ENCODE peak calls at places on chromosomes 2 and 18, in ten cellular contexts. One of them, this sample, is unnamed.

GRCh38 chr18:79442508-79443221 is 46.9 kb downstream of the NFATC1 start:
- DNase-seq in activated T-cell treated with anti-CD3 and anti-CD28 coated beads, Interleukin-2, amount 50 U/mL, for 72 hours: no peak
- DNase-seq in glomerular endothelial cell: no peak
- DNase-seq in fibroblast of lung: no peak
- DNase-seq in stimulated activated CD8-positive, alpha-beta memory T cell treated with anti-CD3 and anti-CD28 coated beads, Interleukin-2, amount 100 ng/mL, for 48 hours: no peak
- DNase-seq in NCI-H748 treated with DMSO at 0.1 percent for 48 hours: no peak
- DNase-seq in HTR-8/SVneo: no peak
- DNase-seq in GF-D8: peak; percentile 71
- DNase-seq in stimulated activated CD4-positive, alpha-beta T cell treated with anti-CD3 and anti-CD28 coated beads, Interleukin-12 subunit alpha, Interleukin-12 subunit beta, amount 100 ng/mL, for 4 hours: no peak
- DNase-seq in NCI-H510A treated with DMSO at 0.1 percent for 48 hours: no peak
- DNase-seq in this sample: no peak

GRCh38 chr2:37585982-37586621 is 85.3 kb downstream of the CDC42EP3 start:
- DNase-seq in activated T-cell treated with anti-CD3 and anti-CD28 coated beads, Interleukin-2, amount 50 U/mL, for 72 hours: peak; percentile 74
- DNase-seq in glomerular endothelial cell: no peak
- DNase-seq in fibroblast of lung: peak; percentile 86
- DNase-seq in stimulated activated CD8-positive, alpha-beta memory T cell treated with anti-CD3 and anti-CD28 coated beads, Interleukin-2, amount 100 ng/mL, for 48 hours: peak; percentile 35
- DNase-seq in NCI-H748 treated with DMSO at 0.1 percent for 48 hours: no peak
- DNase-seq in HTR-8/SVneo: peak; percentile 51
- DNase-seq in GF-D8: no peak
- DNase-seq in stimulated activated CD4-positive, alpha-beta T cell treated with anti-CD3 and anti-CD28 coated beads, Interleukin-12 subunit alpha, Interleukin-12 subunit beta, amount 100 ng/mL, for 4 hours: peak; percentile 55
- DNase-seq in NCI-H510A treated with DMSO at 0.1 percent for 48 hours: no peak
- DNase-seq in this sample: no peak

GRCh38 chr2:232420463-232421188 is 14.0 kb downstream of the ALPG start:
- DNase-seq in activated T-cell treated with anti-CD3 and anti-CD28 coated beads, Interleukin-2, amount 50 U/mL, for 72 hours: peak; percentile 50
- DNase-seq in glomerular endothelial cell: no peak
- DNase-seq in fibroblast of lung: no peak
- DNase-seq in stimulated activated CD8-positive, alpha-beta memory T cell treated with anti-CD3 and anti-CD28 coated beads, Interleukin-2, amount 100 ng/mL, for 48 hours: peak; percentile 25
- DNase-seq in NCI-H748 treated with DMSO at 0.1 percent for 48 hours: peak; percentile 56
- DNase-seq in HTR-8/SVneo: no peak
- DNase-seq in GF-D8: no peak
- DNase-seq in stimulated activated CD4-positive, alpha-beta T cell treated with anti-CD3 and anti-CD28 coated beads, Interleukin-12 subunit alpha, Interleukin-12 subunit beta, amount 100 ng/mL, for 4 hours: peak; percentile 24
- DNase-seq in NCI-H510A treated with DMSO at 0.1 percent for 48 hours: peak; percentile 88
- DNase-seq in this sample: no peak

GRCh38 chr2:141767051-141767450 is 363.8 kb downstream of the LRP1B start:
- DNase-seq in activated T-cell treated with anti-CD3 and anti-CD28 coated beads, Interleukin-2, amount 50 U/mL, for 72 hours: no peak
- DNase-seq in glomerular endothelial cell: no peak
- DNase-seq in fibroblast of lung: peak; percentile 35
- DNase-seq in stimulated activated CD8-positive, alpha-beta memory T cell treated with anti-CD3 and anti-CD28 coated beads, Interleukin-2, amount 100 ng/mL, for 48 hours: no peak
- DNase-seq in NCI-H748 treated with DMSO at 0.1 percent for 48 hours: no peak
- DNase-seq in HTR-8/SVneo: peak; percentile 33
- DNase-seq in GF-D8: no peak
- DNase-seq in stimulated activated CD4-positive, alpha-beta T cell treated with anti-CD3 and anti-CD28 coated beads, Interleukin-12 subunit alpha, Interleukin-12 subunit beta, amount 100 ng/mL, for 4 hours: no peak
- DNase-seq in NCI-H510A treated with DMSO at 0.1 percent for 48 hours: no peak
- DNase-seq in this sample: no peak

GRCh38 chr2:147482111-147482510 is 362.7 kb upstream of the ACVR2A start:
- DNase-seq in activated T-cell treated with anti-CD3 and anti-CD28 coated beads, Interleukin-2, amount 50 U/mL, for 72 hours: no peak
- DNase-seq in glomerular endothelial cell: no peak
- DNase-seq in fibroblast of lung: no peak
- DNase-seq in stimulated activated CD8-positive, alpha-beta memory T cell treated with anti-CD3 and anti-CD28 coated beads, Interleukin-2, amount 100 ng/mL, for 48 hours: no peak
- DNase-seq in NCI-H748 treated with DMSO at 0.1 percent for 48 hours: no peak
- DNase-seq in HTR-8/SVneo: no peak
- DNase-seq in GF-D8: no peak
- DNase-seq in stimulated activated CD4-positive, alpha-beta T cell treated with anti-CD3 and anti-CD28 coated beads, Interleukin-12 subunit alpha, Interleukin-12 subunit beta, amount 100 ng/mL, for 4 hours: no peak
- DNase-seq in NCI-H510A treated with DMSO at 0.1 percent for 48 hours: no peak
- DNase-seq in this sample: no peak

GRCh38 chr2:134522856-134523460 is 195.8 kb downstream of the TMEM163 start:
- DNase-seq in activated T-cell treated with anti-CD3 and anti-CD28 coated beads, Interleukin-2, amount 50 U/mL, for 72 hours: no peak
- DNase-seq in glomerular endothelial cell: no peak
- DNase-seq in fibroblast of lung: no peak
- DNase-seq in stimulated activated CD8-positive, alpha-beta memory T cell treated with anti-CD3 and anti-CD28 coated beads, Interleukin-2, amount 100 ng/mL, for 48 hours: no peak
- DNase-seq in NCI-H748 treated with DMSO at 0.1 percent for 48 hours: peak; percentile 94
- DNase-seq in HTR-8/SVneo: no peak
- DNase-seq in GF-D8: no peak
- DNase-seq in stimulated activated CD4-positive, alpha-beta T cell treated with anti-CD3 and anti-CD28 coated beads, Interleukin-12 subunit alpha, Interleukin-12 subunit beta, amount 100 ng/mL, for 4 hours: no peak
- DNase-seq in NCI-H510A treated with DMSO at 0.1 percent for 48 hours: no peak
- DNase-seq in this sample: no peak

GRCh38 chr2:175880-176800 is 87.7 kb downstream of the SH3YL1 start:
- DNase-seq in activated T-cell treated with anti-CD3 and anti-CD28 coated beads, Interleukin-2, amount 50 U/mL, for 72 hours: peak; percentile 44
- DNase-seq in glomerular endothelial cell: no peak
- DNase-seq in fibroblast of lung: peak; percentile 51
- DNase-seq in stimulated activated CD8-positive, alpha-beta memory T cell treated with anti-CD3 and anti-CD28 coated beads, Interleukin-2, amount 100 ng/mL, for 48 hours: no peak
- DNase-seq in NCI-H748 treated with DMSO at 0.1 percent for 48 hours: no peak
- DNase-seq in HTR-8/SVneo: no peak
- DNase-seq in GF-D8: no peak
- DNase-seq in stimulated activated CD4-positive, alpha-beta T cell treated with anti-CD3 and anti-CD28 coated beads, Interleukin-12 subunit alpha, Interleukin-12 subunit beta, amount 100 ng/mL, for 4 hours: no peak
- DNase-seq in NCI-H510A treated with DMSO at 0.1 percent for 48 hours: no peak
- DNase-seq in this sample: no peak

GRCh38 chr18:35590935-35591334 is 9.4 kb downstream of the GALNT1 start:
- DNase-seq in activated T-cell treated with anti-CD3 and anti-CD28 coated beads, Interleukin-2, amount 50 U/mL, for 72 hours: no peak
- DNase-seq in glomerular endothelial cell: no peak
- DNase-seq in fibroblast of lung: no peak
- DNase-seq in stimulated activated CD8-positive, alpha-beta memory T cell treated with anti-CD3 and anti-CD28 coated beads, Interleukin-2, amount 100 ng/mL, for 48 hours: no peak
- DNase-seq in NCI-H748 treated with DMSO at 0.1 percent for 48 hours: no peak
- DNase-seq in HTR-8/SVneo: no peak
- DNase-seq in GF-D8: no peak
- DNase-seq in stimulated activated CD4-positive, alpha-beta T cell treated with anti-CD3 and anti-CD28 coated beads, Interleukin-12 subunit alpha, Interleukin-12 subunit beta, amount 100 ng/mL, for 4 hours: no peak
- DNase-seq in NCI-H510A treated with DMSO at 0.1 percent for 48 hours: no peak
- DNase-seq in this sample: no peak

GRCh38 chr2:151258121-151258520 is 3.5 kb downstream of the RBM43 start:
- DNase-seq in activated T-cell treated with anti-CD3 and anti-CD28 coated beads, Interleukin-2, amount 50 U/mL, for 72 hours: no peak
- DNase-seq in glomerular endothelial cell: no peak
- DNase-seq in fibroblast of lung: peak; percentile 85
- DNase-seq in stimulated activated CD8-positive, alpha-beta memory T cell treated with anti-CD3 and anti-CD28 coated beads, Interleukin-2, amount 100 ng/mL, for 48 hours: no peak
- DNase-seq in NCI-H748 treated with DMSO at 0.1 percent for 48 hours: no peak
- DNase-seq in HTR-8/SVneo: peak; percentile 41
- DNase-seq in GF-D8: no peak
- DNase-seq in stimulated activated CD4-positive, alpha-beta T cell treated with anti-CD3 and anti-CD28 coated beads, Interleukin-12 subunit alpha, Interleukin-12 subunit beta, amount 100 ng/mL, for 4 hours: no peak
- DNase-seq in NCI-H510A treated with DMSO at 0.1 percent for 48 hours: no peak
- DNase-seq in this sample: no peak

GRCh38 chr2:197273485-197273884 is 37.1 kb downstream of the ANKRD44 start:
- DNase-seq in activated T-cell treated with anti-CD3 and anti-CD28 coated beads, Interleukin-2, amount 50 U/mL, for 72 hours: no peak
- DNase-seq in glomerular endothelial cell: no peak
- DNase-seq in fibroblast of lung: no peak
- DNase-seq in stimulated activated CD8-positive, alpha-beta memory T cell treated with anti-CD3 and anti-CD28 coated beads, Interleukin-2, amount 100 ng/mL, for 48 hours: no peak
- DNase-seq in NCI-H748 treated with DMSO at 0.1 percent for 48 hours: no peak
- DNase-seq in HTR-8/SVneo: no peak
- DNase-seq in GF-D8: no peak
- DNase-seq in stimulated activated CD4-positive, alpha-beta T cell treated with anti-CD3 and anti-CD28 coated beads, Interleukin-12 subunit alpha, Interleukin-12 subunit beta, amount 100 ng/mL, for 4 hours: no peak
- DNase-seq in NCI-H510A treated with DMSO at 0.1 percent for 48 hours: peak; percentile 90
- DNase-seq in this sample: no peak

GRCh38 chr2:164657129-164657528 is 35.8 kb upstream of the GRB14 start:
- DNase-seq in activated T-cell treated with anti-CD3 and anti-CD28 coated beads, Interleukin-2, amount 50 U/mL, for 72 hours: no peak
- DNase-seq in glomerular endothelial cell: no peak
- DNase-seq in fibroblast of lung: no peak
- DNase-seq in stimulated activated CD8-positive, alpha-beta memory T cell treated with anti-CD3 and anti-CD28 coated beads, Interleukin-2, amount 100 ng/mL, for 48 hours: no peak
- DNase-seq in NCI-H748 treated with DMSO at 0.1 percent for 48 hours: no peak
- DNase-seq in HTR-8/SVneo: peak; percentile 6
- DNase-seq in GF-D8: no peak
- DNase-seq in stimulated activated CD4-positive, alpha-beta T cell treated with anti-CD3 and anti-CD28 coated beads, Interleukin-12 subunit alpha, Interleukin-12 subunit beta, amount 100 ng/mL, for 4 hours: no peak
- DNase-seq in NCI-H510A treated with DMSO at 0.1 percent for 48 hours: no peak
- DNase-seq in this sample: no peak

GRCh38 chr2:106018141-106018540 is 176.0 kb downstream of the UXS1 start:
- DNase-seq in activated T-cell treated with anti-CD3 and anti-CD28 coated beads, Interleukin-2, amount 50 U/mL, for 72 hours: no peak
- DNase-seq in glomerular endothelial cell: no peak
- DNase-seq in fibroblast of lung: no peak
- DNase-seq in stimulated activated CD8-positive, alpha-beta memory T cell treated with anti-CD3 and anti-CD28 coated beads, Interleukin-2, amount 100 ng/mL, for 48 hours: no peak
- DNase-seq in NCI-H748 treated with DMSO at 0.1 percent for 48 hours: no peak
- DNase-seq in HTR-8/SVneo: no peak
- DNase-seq in GF-D8: no peak
- DNase-seq in stimulated activated CD4-positive, alpha-beta T cell treated with anti-CD3 and anti-CD28 coated beads, Interleukin-12 subunit alpha, Interleukin-12 subunit beta, amount 100 ng/mL, for 4 hours: no peak
- DNase-seq in NCI-H510A treated with DMSO at 0.1 percent for 48 hours: no peak
- DNase-seq in this sample: no peak

GRCh38 chr2:2095360-2096093 is 235.5 kb downstream of the MYT1L start:
- DNase-seq in activated T-cell treated with anti-CD3 and anti-CD28 coated beads, Interleukin-2, amount 50 U/mL, for 72 hours: no peak
- DNase-seq in glomerular endothelial cell: no peak
- DNase-seq in fibroblast of lung: no peak
- DNase-seq in stimulated activated CD8-positive, alpha-beta memory T cell treated with anti-CD3 and anti-CD28 coated beads, Interleukin-2, amount 100 ng/mL, for 48 hours: no peak
- DNase-seq in NCI-H748 treated with DMSO at 0.1 percent for 48 hours: no peak
- DNase-seq in HTR-8/SVneo: no peak
- DNase-seq in GF-D8: no peak
- DNase-seq in stimulated activated CD4-positive, alpha-beta T cell treated with anti-CD3 and anti-CD28 coated beads, Interleukin-12 subunit alpha, Interleukin-12 subunit beta, amount 100 ng/mL, for 4 hours: no peak
- DNase-seq in NCI-H510A treated with DMSO at 0.1 percent for 48 hours: no peak
- DNase-seq in this sample: no peak

GRCh38 chr2:152098798-152099654 is at the start of gene CACNB4:
- DNase-seq in activated T-cell treated with anti-CD3 and anti-CD28 coated beads, Interleukin-2, amount 50 U/mL, for 72 hours: peak; percentile 15
- DNase-seq in glomerular endothelial cell: no peak
- DNase-seq in fibroblast of lung: peak; percentile 17
- DNase-seq in stimulated activated CD8-positive, alpha-beta memory T cell treated with anti-CD3 and anti-CD28 coated beads, Interleukin-2, amount 100 ng/mL, for 48 hours: no peak
- DNase-seq in NCI-H748 treated with DMSO at 0.1 percent for 48 hours: peak; percentile 12
- DNase-seq in HTR-8/SVneo: peak; percentile 12
- DNase-seq in GF-D8: peak; percentile 30
- DNase-seq in stimulated activated CD4-positive, alpha-beta T cell treated with anti-CD3 and anti-CD28 coated beads, Interleukin-12 subunit alpha, Interleukin-12 subunit beta, amount 100 ng/mL, for 4 hours: no peak
- DNase-seq in NCI-H510A treated with DMSO at 0.1 percent for 48 hours: no peak
- DNase-seq in this sample: no peak

GRCh38 chr18:58572680-58573079 is 56.2 kb downstream of the ALPK2 start:
- DNase-seq in activated T-cell treated with anti-CD3 and anti-CD28 coated beads, Interleukin-2, amount 50 U/mL, for 72 hours: no peak
- DNase-seq in glomerular endothelial cell: no peak
- DNase-seq in fibroblast of lung: no peak
- DNase-seq in stimulated activated CD8-positive, alpha-beta memory T cell treated with anti-CD3 and anti-CD28 coated beads, Interleukin-2, amount 100 ng/mL, for 48 hours: no peak
- DNase-seq in NCI-H748 treated with DMSO at 0.1 percent for 48 hours: no peak
- DNase-seq in HTR-8/SVneo: no peak
- DNase-seq in GF-D8: no peak
- DNase-seq in stimulated activated CD4-positive, alpha-beta T cell treated with anti-CD3 and anti-CD28 coated beads, Interleukin-12 subunit alpha, Interleukin-12 subunit beta, amount 100 ng/mL, for 4 hours: no peak
- DNase-seq in NCI-H510A treated with DMSO at 0.1 percent for 48 hours: no peak
- DNase-seq in this sample: no peak

GRCh38 chr18:35143615-35144596 is 96.9 kb upstream of the ZNF397 start:
- DNase-seq in activated T-cell treated with anti-CD3 and anti-CD28 coated beads, Interleukin-2, amount 50 U/mL, for 72 hours: peak; percentile 35
- DNase-seq in glomerular endothelial cell: no peak
- DNase-seq in fibroblast of lung: peak; percentile 73
- DNase-seq in stimulated activated CD8-positive, alpha-beta memory T cell treated with anti-CD3 and anti-CD28 coated beads, Interleukin-2, amount 100 ng/mL, for 48 hours: no peak
- DNase-seq in NCI-H748 treated with DMSO at 0.1 percent for 48 hours: peak; percentile 92
- DNase-seq in HTR-8/SVneo: peak; percentile 10
- DNase-seq in GF-D8: peak; percentile 28
- DNase-seq in stimulated activated CD4-positive, alpha-beta T cell treated with anti-CD3 and anti-CD28 coated beads, Interleukin-12 subunit alpha, Interleukin-12 subunit beta, amount 100 ng/mL, for 4 hours: peak; percentile 12
- DNase-seq in NCI-H510A treated with DMSO at 0.1 percent for 48 hours: peak; percentile 99
- DNase-seq in this sample: no peak

GRCh38 chr18:44672506-44672905 is 8.2 kb upstream of the SETBP1 start:
- DNase-seq in activated T-cell treated with anti-CD3 and anti-CD28 coated beads, Interleukin-2, amount 50 U/mL, for 72 hours: no peak
- DNase-seq in glomerular endothelial cell: no peak
- DNase-seq in fibroblast of lung: no peak
- DNase-seq in stimulated activated CD8-positive, alpha-beta memory T cell treated with anti-CD3 and anti-CD28 coated beads, Interleukin-2, amount 100 ng/mL, for 48 hours: no peak
- DNase-seq in NCI-H748 treated with DMSO at 0.1 percent for 48 hours: no peak
- DNase-seq in HTR-8/SVneo: no peak
- DNase-seq in GF-D8: no peak
- DNase-seq in stimulated activated CD4-positive, alpha-beta T cell treated with anti-CD3 and anti-CD28 coated beads, Interleukin-12 subunit alpha, Interleukin-12 subunit beta, amount 100 ng/mL, for 4 hours: no peak
- DNase-seq in NCI-H510A treated with DMSO at 0.1 percent for 48 hours: no peak
- DNase-seq in this sample: no peak

GRCh38 chr2:211745295-211746097 is 793.1 kb downstream of the ERBB4 start:
- DNase-seq in activated T-cell treated with anti-CD3 and anti-CD28 coated beads, Interleukin-2, amount 50 U/mL, for 72 hours: peak; percentile 17
- DNase-seq in glomerular endothelial cell: no peak
- DNase-seq in fibroblast of lung: peak; percentile 53
- DNase-seq in stimulated activated CD8-positive, alpha-beta memory T cell treated with anti-CD3 and anti-CD28 coated beads, Interleukin-2, amount 100 ng/mL, for 48 hours: no peak
- DNase-seq in NCI-H748 treated with DMSO at 0.1 percent for 48 hours: peak; percentile 86
- DNase-seq in HTR-8/SVneo: peak; percentile 33
- DNase-seq in GF-D8: peak; percentile 25
- DNase-seq in stimulated activated CD4-positive, alpha-beta T cell treated with anti-CD3 and anti-CD28 coated beads, Interleukin-12 subunit alpha, Interleukin-12 subunit beta, amount 100 ng/mL, for 4 hours: no peak
- DNase-seq in NCI-H510A treated with DMSO at 0.1 percent for 48 hours: peak; percentile 72
- DNase-seq in this sample: no peak

GRCh38 chr2:16908671-16909070 is 243.0 kb upstream of the CYRIA start:
- DNase-seq in activated T-cell treated with anti-CD3 and anti-CD28 coated beads, Interleukin-2, amount 50 U/mL, for 72 hours: no peak
- DNase-seq in glomerular endothelial cell: no peak
- DNase-seq in fibroblast of lung: peak; percentile 22
- DNase-seq in stimulated activated CD8-positive, alpha-beta memory T cell treated with anti-CD3 and anti-CD28 coated beads, Interleukin-2, amount 100 ng/mL, for 48 hours: no peak
- DNase-seq in NCI-H748 treated with DMSO at 0.1 percent for 48 hours: no peak
- DNase-seq in HTR-8/SVneo: no peak
- DNase-seq in GF-D8: no peak
- DNase-seq in stimulated activated CD4-positive, alpha-beta T cell treated with anti-CD3 and anti-CD28 coated beads, Interleukin-12 subunit alpha, Interleukin-12 subunit beta, amount 100 ng/mL, for 4 hours: no peak
- DNase-seq in NCI-H510A treated with DMSO at 0.1 percent for 48 hours: no peak
- DNase-seq in this sample: no peak

GRCh38 chr2:35548171-35548570 is 807.4 kb upstream of the CRIM1 start:
- DNase-seq in activated T-cell treated with anti-CD3 and anti-CD28 coated beads, Interleukin-2, amount 50 U/mL, for 72 hours: no peak
- DNase-seq in glomerular endothelial cell: no peak
- DNase-seq in fibroblast of lung: peak; percentile 0
- DNase-seq in stimulated activated CD8-positive, alpha-beta memory T cell treated with anti-CD3 and anti-CD28 coated beads, Interleukin-2, amount 100 ng/mL, for 48 hours: no peak
- DNase-seq in NCI-H748 treated with DMSO at 0.1 percent for 48 hours: no peak
- DNase-seq in HTR-8/SVneo: peak; percentile 30
- DNase-seq in GF-D8: no peak
- DNase-seq in stimulated activated CD4-positive, alpha-beta T cell treated with anti-CD3 and anti-CD28 coated beads, Interleukin-12 subunit alpha, Interleukin-12 subunit beta, amount 100 ng/mL, for 4 hours: no peak
- DNase-seq in NCI-H510A treated with DMSO at 0.1 percent for 48 hours: no peak
- DNase-seq in this sample: no peak

GRCh38 chr2:176160251-176161040 is 3.3 kb downstream of the HOXD3 start:
- DNase-seq in activated T-cell treated with anti-CD3 and anti-CD28 coated beads, Interleukin-2, amount 50 U/mL, for 72 hours: no peak
- DNase-seq in glomerular endothelial cell: no peak
- DNase-seq in fibroblast of lung: no peak
- DNase-seq in stimulated activated CD8-positive, alpha-beta memory T cell treated with anti-CD3 and anti-CD28 coated beads, Interleukin-2, amount 100 ng/mL, for 48 hours: no peak
- DNase-seq in NCI-H748 treated with DMSO at 0.1 percent for 48 hours: no peak
- DNase-seq in HTR-8/SVneo: no peak
- DNase-seq in GF-D8: no peak
- DNase-seq in stimulated activated CD4-positive, alpha-beta T cell treated with anti-CD3 and anti-CD28 coated beads, Interleukin-12 subunit alpha, Interleukin-12 subunit beta, amount 100 ng/mL, for 4 hours: no peak
- DNase-seq in NCI-H510A treated with DMSO at 0.1 percent for 48 hours: no peak
- DNase-seq in this sample: no peak

GRCh38 chr2:222569826-222570225 is 86.1 kb downstream of the FARSB start:
- DNase-seq in activated T-cell treated with anti-CD3 and anti-CD28 coated beads, Interleukin-2, amount 50 U/mL, for 72 hours: no peak
- DNase-seq in glomerular endothelial cell: no peak
- DNase-seq in fibroblast of lung: peak; percentile 42
- DNase-seq in stimulated activated CD8-positive, alpha-beta memory T cell treated with anti-CD3 and anti-CD28 coated beads, Interleukin-2, amount 100 ng/mL, for 48 hours: no peak
- DNase-seq in NCI-H748 treated with DMSO at 0.1 percent for 48 hours: no peak
- DNase-seq in HTR-8/SVneo: no peak
- DNase-seq in GF-D8: no peak
- DNase-seq in stimulated activated CD4-positive, alpha-beta T cell treated with anti-CD3 and anti-CD28 coated beads, Interleukin-12 subunit alpha, Interleukin-12 subunit beta, amount 100 ng/mL, for 4 hours: no peak
- DNase-seq in NCI-H510A treated with DMSO at 0.1 percent for 48 hours: no peak
- DNase-seq in this sample: no peak

GRCh38 chr2:169290433-169290832 is 71.9 kb downstream of the LRP2 start:
- DNase-seq in activated T-cell treated with anti-CD3 and anti-CD28 coated beads, Interleukin-2, amount 50 U/mL, for 72 hours: no peak
- DNase-seq in glomerular endothelial cell: no peak
- DNase-seq in fibroblast of lung: no peak
- DNase-seq in stimulated activated CD8-positive, alpha-beta memory T cell treated with anti-CD3 and anti-CD28 coated beads, Interleukin-2, amount 100 ng/mL, for 48 hours: no peak
- DNase-seq in NCI-H748 treated with DMSO at 0.1 percent for 48 hours: no peak
- DNase-seq in HTR-8/SVneo: no peak
- DNase-seq in GF-D8: no peak
- DNase-seq in stimulated activated CD4-positive, alpha-beta T cell treated with anti-CD3 and anti-CD28 coated beads, Interleukin-12 subunit alpha, Interleukin-12 subunit beta, amount 100 ng/mL, for 4 hours: no peak
- DNase-seq in NCI-H510A treated with DMSO at 0.1 percent for 48 hours: no peak
- DNase-seq in this sample: no peak

GRCh38 chr2:191905336-191905735 is 58.4 kb upstream of the CAVIN2 start:
- DNase-seq in activated T-cell treated with anti-CD3 and anti-CD28 coated beads, Interleukin-2, amount 50 U/mL, for 72 hours: no peak
- DNase-seq in glomerular endothelial cell: no peak
- DNase-seq in fibroblast of lung: no peak
- DNase-seq in stimulated activated CD8-positive, alpha-beta memory T cell treated with anti-CD3 and anti-CD28 coated beads, Interleukin-2, amount 100 ng/mL, for 48 hours: no peak
- DNase-seq in NCI-H748 treated with DMSO at 0.1 percent for 48 hours: no peak
- DNase-seq in HTR-8/SVneo: no peak
- DNase-seq in GF-D8: no peak
- DNase-seq in stimulated activated CD4-positive, alpha-beta T cell treated with anti-CD3 and anti-CD28 coated beads, Interleukin-12 subunit alpha, Interleukin-12 subunit beta, amount 100 ng/mL, for 4 hours: no peak
- DNase-seq in NCI-H510A treated with DMSO at 0.1 percent for 48 hours: no peak
- DNase-seq in this sample: no peak

GRCh38 chr18:55695091-55695490 is 107.1 kb upstream of the TCF4 start:
- DNase-seq in activated T-cell treated with anti-CD3 and anti-CD28 coated beads, Interleukin-2, amount 50 U/mL, for 72 hours: no peak
- DNase-seq in glomerular endothelial cell: no peak
- DNase-seq in fibroblast of lung: no peak
- DNase-seq in stimulated activated CD8-positive, alpha-beta memory T cell treated with anti-CD3 and anti-CD28 coated beads, Interleukin-2, amount 100 ng/mL, for 48 hours: no peak
- DNase-seq in NCI-H748 treated with DMSO at 0.1 percent for 48 hours: no peak
- DNase-seq in HTR-8/SVneo: no peak
- DNase-seq in GF-D8: no peak
- DNase-seq in stimulated activated CD4-positive, alpha-beta T cell treated with anti-CD3 and anti-CD28 coated beads, Interleukin-12 subunit alpha, Interleukin-12 subunit beta, amount 100 ng/mL, for 4 hours: no peak
- DNase-seq in NCI-H510A treated with DMSO at 0.1 percent for 48 hours: no peak
- DNase-seq in this sample: no peak

This sample was measured in right atrium auricular region.